ENCODE peak calls at places on chromosomes 1 and 21, in seven cellular contexts. V is ovary, Q is heart left ventricle, X is uterus, G is stomach, A is A549, B is adrenal gland. H is an unnamed sample.

GRCh38 chr1:37476460-37477197 is 2.2 kb downstream of the ZC3H12A start:
- DNase-seq in V (peak; percentile 86), Q (peak; percentile 74), X (peak; percentile 78), G (peak; percentile 75), A (peak; percentile 65), B (peak; percentile 92), H (peak; percentile 81)

GRCh38 chr1:22878626-22879025 is 94.0 kb downstream of the LACTBL1 start:
- DNase-seq in V (no peak), Q (no peak), X (no peak), G (no peak), A (no peak), B (no peak), H (no peak)

GRCh38 chr21:16302851-16303282 is 573.1 kb downstream of the USP25 start:
- DNase-seq in V (peak; percentile 53), Q (peak; percentile 63), X (peak; percentile 71), G (no peak), A (peak; percentile 53), B (peak; percentile 73), H (peak; percentile 40)

GRCh38 chr1:234716907-234717375 is 107.0 kb upstream of the IRF2BP2 start:
- DNase-seq in V (no peak), Q (no peak), X (no peak), G (no peak), A (no peak), B (no peak), H (no peak)

GRCh38 chr1:43935711-43936427 is 2.3 kb downstream of the ARTN start:
- DNase-seq in V (peak; percentile 40), Q (no peak), X (no peak), G (peak; percentile 48), A (no peak), B (no peak), H (no peak)

GRCh38 chr1:182595641-182596240 is 6.7 kb upstream of the RNASEL start:
- DNase-seq in V (peak; percentile 61), Q (peak; percentile 56), X (peak; percentile 65), G (peak; percentile 80), A (peak; percentile 57), B (peak; percentile 93), H (peak; percentile 68)

GRCh38 chr1:213719462-213719861 is 268.3 kb upstream of the PROX1 start:
- DNase-seq in V (no peak), Q (no peak), X (no peak), G (no peak), A (no peak), B (no peak), H (no peak)

GRCh38 chr1:19949016-19949415 is 25.6 kb upstream of the PLA2G2E start:
- DNase-seq in V (no peak), Q (no peak), X (no peak), G (no peak), A (peak; percentile 41), B (no peak), H (no peak)

GRCh38 chr1:217948741-217949140 is 317.6 kb downstream of the SPATA17 start:
- DNase-seq in V (no peak), Q (no peak), X (no peak), G (no peak), A (no peak), B (no peak), H (no peak)

GRCh38 chr1:221816899-221817298 is 75.0 kb upstream of the DUSP10 start:
- DNase-seq in V (no peak), Q (no peak), X (no peak), G (no peak), A (peak; percentile 44), B (no peak), H (no peak)

GRCh38 chr21:29376556-29376955 is 77.8 kb downstream of the BACH1 start:
- DNase-seq in V (no peak), Q (peak; percentile 49), X (peak; percentile 18), G (peak; percentile 33), A (peak; percentile 42), B (peak; percentile 58), H (no peak)

GRCh38 chr1:5637171-5637570 is 355.1 kb downstream of the NPHP4 start:
- DNase-seq in V (no peak), Q (no peak), X (no peak), G (peak; percentile 26), A (peak; percentile 8), B (peak; percentile 71), H (peak; percentile 86)

GRCh38 chr1:46526013-46526688 is 25.3 kb downstream of the KNCN start:
- DNase-seq in V (no peak), Q (no peak), X (no peak), G (no peak), A (no peak), B (no peak), H (no peak)

GRCh38 chr1:115338457-115338820 is 390 bp upstream of the NGF start:
- DNase-seq in V (no peak), Q (no peak), X (no peak), G (no peak), A (no peak), B (no peak), H (peak; percentile 86)

GRCh38 chr1:4175566-4176405 is 275.7 kb upstream of the C1orf174 start:
- DNase-seq in V (no peak), Q (no peak), X (no peak), G (no peak), A (no peak), B (peak; percentile 24), H (peak; percentile 81)

GRCh38 chr1:109499661-109500536 is 6.0 kb downstream of the CYB561D1 start:
- DNase-seq in V (no peak), Q (no peak), X (no peak), G (peak; percentile 66), A (peak; percentile 56), B (peak; percentile 78), H (no peak)

GRCh38 chr1:1550591-1551432 is 10.4 kb upstream of the TMEM240 start:
- DNase-seq in V (no peak), Q (no peak), X (no peak), G (no peak), A (peak; percentile 42), B (no peak), H (no peak)
- TF ChIP-seq CTCF in V (no peak), Q (peak; percentile 34), X (no peak), G (no peak), A (no peak), B (peak; percentile 43), H (no peak)

DNA sequence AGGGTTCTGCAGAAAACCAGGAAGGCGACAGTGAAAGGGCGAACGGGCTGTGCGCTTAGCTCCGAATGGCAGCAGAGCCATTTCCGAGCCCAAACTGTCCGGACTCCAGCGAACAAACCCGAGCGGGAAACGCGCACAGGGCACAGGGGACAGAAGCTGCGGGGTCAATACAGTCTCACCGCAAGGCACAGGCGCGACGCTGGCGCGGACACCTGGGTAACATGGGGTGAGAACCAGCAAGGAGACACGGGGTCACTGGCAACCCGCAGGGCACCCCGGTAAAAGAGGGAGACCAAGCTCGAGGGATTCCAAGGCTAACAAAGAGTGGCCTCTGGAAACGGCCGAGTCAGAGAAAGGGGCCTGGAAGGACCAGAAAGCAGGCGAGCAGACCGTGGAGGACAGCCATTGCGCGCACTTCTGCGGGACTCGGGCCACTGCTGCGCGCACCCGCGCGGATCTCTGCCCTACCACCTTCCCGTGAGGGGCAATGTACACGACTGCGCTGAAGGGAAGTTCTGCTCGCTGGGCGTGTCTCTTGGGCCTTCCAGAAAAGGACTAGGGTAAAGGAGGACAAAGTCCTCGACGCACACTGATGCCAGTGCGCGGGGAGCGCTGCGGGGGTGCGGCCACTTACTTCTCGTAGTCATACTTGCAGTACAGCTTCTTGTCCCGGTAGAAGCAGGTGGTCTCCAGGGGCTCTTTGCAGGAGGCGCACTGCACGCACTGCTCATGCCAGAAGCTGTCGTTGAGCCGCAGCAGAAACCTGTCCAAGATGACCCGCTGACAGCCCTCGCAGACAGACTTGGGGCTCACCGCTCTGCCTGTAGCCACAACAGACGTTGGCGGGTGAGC is 3.8 kb downstream of the LMX1A start:
- DNase-seq in V (no peak), Q (no peak), X (no peak), G (no peak), A (no peak), B (no peak), H (no peak)
- H3K4me3 ChIP-seq in V (no peak overlapping the region), Q (no peak overlapping the region), X (no peak overlapping the region), G (no peak overlapping the region), A (no peak overlapping the region), B (no peak overlapping the region), H (no peak overlapping the region)

DNA sequence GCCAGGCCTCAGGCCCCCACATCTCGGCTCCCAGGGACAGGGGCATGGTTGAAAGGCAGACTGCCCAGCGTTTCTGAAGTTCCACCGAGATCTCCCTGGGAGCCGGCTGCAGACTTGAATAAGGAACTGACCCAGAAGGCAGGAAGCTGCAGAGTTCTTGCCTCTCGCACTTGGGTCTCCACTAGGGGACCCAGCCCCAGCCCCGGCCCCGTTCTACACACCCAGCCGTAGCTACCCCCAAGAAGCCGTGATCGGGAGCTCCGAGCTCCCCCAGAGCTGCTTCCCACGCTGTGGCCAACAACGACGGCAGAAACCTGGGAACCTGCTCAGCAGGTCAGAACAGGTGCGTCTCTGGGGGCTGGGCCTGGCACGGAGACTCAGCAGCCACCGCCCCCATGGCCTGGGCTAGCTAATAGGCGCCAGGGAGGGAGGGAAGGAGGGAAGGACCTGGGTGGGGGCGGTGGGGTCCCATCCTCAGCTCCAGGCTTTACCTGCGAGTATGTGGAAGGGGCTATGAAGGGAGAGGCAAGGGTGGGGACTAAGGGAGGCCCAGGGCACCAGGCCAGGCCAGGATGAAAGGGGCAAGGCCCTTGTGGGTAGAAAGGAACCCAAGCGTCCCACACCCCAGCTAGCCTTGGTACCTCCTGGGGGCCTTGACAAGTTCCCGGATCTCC is at the start of gene NECTIN4:
- DNase-seq in V (no peak), Q (no peak), X (no peak), G (peak; percentile 87), A (no peak), B (no peak), H (no peak)
- TF ChIP-seq POLR2A in V (no peak), Q (no peak), X (no peak), G (no peak), A (no peak), B (no peak), H (no peak)

GRCh38 chr21:44376606-44377005 is 23.2 kb downstream of the TRPM2 start:
- DNase-seq in V (no peak), Q (no peak), X (no peak), G (no peak), A (no peak), B (no peak), H (no peak)

GRCh38 chr21:44377922-44378645 is 24.7 kb downstream of the TRPM2 start:
- DNase-seq in V (no peak), Q (no peak), X (no peak), G (no peak), A (no peak), B (no peak), H (peak; percentile 63)

GRCh38 chr21:44378646-44379581 is 25.5 kb downstream of the TRPM2 start:
- DNase-seq in V (no peak), Q (no peak), X (no peak), G (no peak), A (no peak), B (peak; percentile 31), H (peak; percentile 72)

GRCh38 chr21:44375686-44376320 is 22.4 kb downstream of the TRPM2 start:
- DNase-seq in V (no peak), Q (no peak), X (no peak), G (no peak), A (no peak), B (peak; percentile 46), H (peak; percentile 80)

DNA sequence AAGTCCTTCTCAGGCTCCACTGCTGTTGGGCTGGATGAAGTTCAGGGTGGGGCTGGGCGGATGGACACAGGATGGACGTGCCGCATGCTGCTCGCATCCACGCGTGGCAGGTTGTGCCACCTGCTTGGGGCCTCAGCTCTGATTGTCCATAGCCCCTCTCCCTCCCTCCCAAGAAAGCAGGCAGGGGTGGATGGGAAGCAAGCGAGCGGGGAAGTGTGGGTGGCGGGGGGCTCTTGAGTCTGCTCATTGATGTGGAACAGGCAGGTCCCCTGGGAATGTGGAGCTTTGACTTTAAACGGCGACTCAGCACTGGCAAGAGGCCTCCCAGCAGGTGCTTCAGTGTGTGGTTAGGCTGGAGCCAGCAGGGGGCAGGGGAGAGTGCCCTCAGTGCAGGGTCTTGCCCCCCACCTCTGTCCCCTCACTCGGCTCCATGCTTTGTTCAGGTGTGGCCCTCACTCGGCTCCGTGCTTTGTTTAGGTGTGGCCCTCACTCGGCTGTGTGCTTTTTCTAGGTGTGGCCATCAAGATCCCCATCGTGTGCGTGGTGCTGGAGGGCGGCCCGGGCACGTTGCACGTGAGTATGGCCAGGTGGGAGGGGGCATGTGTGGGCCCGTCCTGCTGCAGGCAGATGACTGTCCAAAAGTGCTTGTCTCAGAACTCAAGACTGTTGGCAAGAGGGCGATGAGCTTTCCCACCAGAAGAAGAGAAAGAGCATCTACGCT is 23.9 kb downstream of the TRPM2 start:
- DNase-seq in V (no peak), Q (no peak), X (no peak), G (no peak), A (no peak), B (no peak), H (no peak)
- TF ChIP-seq CTCF in V (no peak), Q (no peak), X (no peak), G (no peak), A (no peak), B (no peak), H (no peak)

H was measured in lower leg skin.